ENCODE peak calls at places on chromosome 11, in four cellular contexts. Q, Z, T and W are unnamed samples.

GRCh38 chr11:19929147-19929546 is 216.5 kb downstream of the NAV2 start:
- DNase-seq in T (no peak), Q (no peak), Z (no peak), W (no peak)

GRCh38 chr11:100929377-100929776 is 200.2 kb downstream of the PGR start:
- DNase-seq in Z (no peak), Q (no peak), T (no peak), W (no peak)

GRCh38 chr11:119808431-119809185 is 79.6 kb upstream of the NECTIN1 start:
- DNase-seq in Q (no peak), T (no peak), Z (no peak), W (no peak)

GRCh38 chr11:19648321-19648720 is 64.3 kb upstream of the NAV2 start:
- DNase-seq in T (no peak), Q (no peak), Z (no peak), W (no peak)

GRCh38 chr11:93221539-93221938 is 23.7 kb upstream of the SLC36A4 start:
- DNase-seq in Q (no peak), Z (no peak), T (peak; percentile 95), W (no peak)

GRCh38 chr11:8426076-8426475 is 162.4 kb upstream of the LMO1 start:
- DNase-seq in Q (no peak), T (no peak), Z (no peak), W (peak; percentile 36)

GRCh38 chr11:77669848-77670511 is 32.4 kb upstream of the CLNS1A start:
- DNase-seq in Q (no peak), T (no peak), Z (no peak), W (no peak)

GRCh38 chr11:2772544-2773031 is 72.8 kb upstream of the KCNQ1OT1 start:
- DNase-seq in Z (no peak), T (no peak), Q (no peak), W (peak; percentile 3)